ENCODE peak calls at places on chromosomes 13 and 19, in five cellular contexts. One of them, this sample, is unnamed.

GRCh38 chr13:26074706-26075105 is 22.9 kb upstream of the SHISA2 start:
- DNase-seq in NCI-H1092 treated with DMSO at 0.1 percent for 48 hours: no peak
- DNase-seq in activated CD4-positive, alpha-beta T cell treated with anti-CD3 and anti-CD28 coated beads, Interleukin-2, amount 50 U/mL, for 1 hour: no peak
- DNase-seq in tibial nerve: no peak
- DNase-seq in H54: no peak
- DNase-seq in this sample: no peak

GRCh38 chr19:41447732-41448332 is 4.9 kb downstream of the ERICH4 start:
- DNase-seq in activated CD4-positive, alpha-beta T cell treated with anti-CD3 and anti-CD28 coated beads, Interleukin-2, amount 50 U/mL, for 1 hour: no peak
- DNase-seq in NCI-H1092 treated with DMSO at 0.1 percent for 48 hours: no peak
- DNase-seq in H54: no peak
- DNase-seq in tibial nerve: no peak
- DNase-seq in this sample: no peak

GRCh38 chr19:14580623-14581237 is 2.2 kb upstream of the CLEC17A start:
- DNase-seq in tibial nerve: no peak
- DNase-seq in NCI-H1092 treated with DMSO at 0.1 percent for 48 hours: no peak
- DNase-seq in H54: no peak
- DNase-seq in activated CD4-positive, alpha-beta T cell treated with anti-CD3 and anti-CD28 coated beads, Interleukin-2, amount 50 U/mL, for 1 hour: no peak
- DNase-seq in this sample: no peak

GRCh38 chr19:18587561-18587960 is 1.0 kb upstream of the REX1BD start:
- DNase-seq in tibial nerve: no peak
- DNase-seq in H54: no peak
- DNase-seq in NCI-H1092 treated with DMSO at 0.1 percent for 48 hours: no peak
- DNase-seq in activated CD4-positive, alpha-beta T cell treated with anti-CD3 and anti-CD28 coated beads, Interleukin-2, amount 50 U/mL, for 1 hour: no peak
- DNase-seq in this sample: no peak

GRCh38 chr19:10533656-10534386 is 9.9 kb upstream of the ATG4D start:
- DNase-seq in activated CD4-positive, alpha-beta T cell treated with anti-CD3 and anti-CD28 coated beads, Interleukin-2, amount 50 U/mL, for 1 hour: no peak
- DNase-seq in H54: no peak
- DNase-seq in NCI-H1092 treated with DMSO at 0.1 percent for 48 hours: no peak
- DNase-seq in tibial nerve: no peak
- DNase-seq in this sample: no peak

GRCh38 chr13:29654807-29655547 is 59.5 kb upstream of the SLC7A1 start:
- DNase-seq in activated CD4-positive, alpha-beta T cell treated with anti-CD3 and anti-CD28 coated beads, Interleukin-2, amount 50 U/mL, for 1 hour: no peak
- DNase-seq in H54: no peak
- DNase-seq in tibial nerve: no peak
- DNase-seq in NCI-H1092 treated with DMSO at 0.1 percent for 48 hours: no peak
- DNase-seq in this sample: no peak

GRCh38 chr19:3932931-3933810 is at the start of gene NMRK2:
- DNase-seq in H54: no peak
- DNase-seq in NCI-H1092 treated with DMSO at 0.1 percent for 48 hours: no peak
- DNase-seq in tibial nerve: no peak
- DNase-seq in activated CD4-positive, alpha-beta T cell treated with anti-CD3 and anti-CD28 coated beads, Interleukin-2, amount 50 U/mL, for 1 hour: no peak
- DNase-seq in this sample: no peak

GRCh38 chr13:29428310-29428991 is 167.0 kb downstream of the SLC7A1 start:
- DNase-seq in tibial nerve: no peak
- DNase-seq in activated CD4-positive, alpha-beta T cell treated with anti-CD3 and anti-CD28 coated beads, Interleukin-2, amount 50 U/mL, for 1 hour: no peak
- DNase-seq in H54: no peak
- DNase-seq in NCI-H1092 treated with DMSO at 0.1 percent for 48 hours: no peak
- DNase-seq in this sample: no peak

GRCh38 chr13:112172641-112173171 is 105.8 kb downstream of the SOX1 start:
- DNase-seq in activated CD4-positive, alpha-beta T cell treated with anti-CD3 and anti-CD28 coated beads, Interleukin-2, amount 50 U/mL, for 1 hour: no peak
- DNase-seq in tibial nerve: no peak
- DNase-seq in H54: no peak
- DNase-seq in NCI-H1092 treated with DMSO at 0.1 percent for 48 hours: no peak
- DNase-seq in this sample: no peak

GRCh38 chr19:35524181-35524838 is 3.8 kb downstream of the SBSN start:
- DNase-seq in tibial nerve: no peak
- DNase-seq in NCI-H1092 treated with DMSO at 0.1 percent for 48 hours: no peak
- DNase-seq in H54: no peak
- DNase-seq in activated CD4-positive, alpha-beta T cell treated with anti-CD3 and anti-CD28 coated beads, Interleukin-2, amount 50 U/mL, for 1 hour: no peak
- DNase-seq in this sample: no peak

GRCh38 chr13:109362606-109363005 is 423.8 kb downstream of the IRS2 start:
- DNase-seq in NCI-H1092 treated with DMSO at 0.1 percent for 48 hours: no peak
- DNase-seq in tibial nerve: no peak
- DNase-seq in H54: no peak
- DNase-seq in activated CD4-positive, alpha-beta T cell treated with anti-CD3 and anti-CD28 coated beads, Interleukin-2, amount 50 U/mL, for 1 hour: no peak
- DNase-seq in this sample: no peak

GRCh38 chr19:15199652-15200574 is 882 bp downstream of the NOTCH3 start:
- DNase-seq in H54: peak
- DNase-seq in NCI-H1092 treated with DMSO at 0.1 percent for 48 hours: no peak
- DNase-seq in activated CD4-positive, alpha-beta T cell treated with anti-CD3 and anti-CD28 coated beads, Interleukin-2, amount 50 U/mL, for 1 hour: no peak
- DNase-seq in tibial nerve: no peak
- DNase-seq in this sample: no peak

GRCh38 chr13:36848228-36848982 is 29.4 kb downstream of the RFXAP start:
- DNase-seq in H54: no peak
- DNase-seq in activated CD4-positive, alpha-beta T cell treated with anti-CD3 and anti-CD28 coated beads, Interleukin-2, amount 50 U/mL, for 1 hour: no peak
- DNase-seq in NCI-H1092 treated with DMSO at 0.1 percent for 48 hours: no peak
- DNase-seq in tibial nerve: no peak
- DNase-seq in this sample: no peak

GRCh38 chr19:12330340-12330739 is 3.1 kb downstream of the ZNF563 start:
- DNase-seq in activated CD4-positive, alpha-beta T cell treated with anti-CD3 and anti-CD28 coated beads, Interleukin-2, amount 50 U/mL, for 1 hour: no peak
- DNase-seq in H54: no peak
- DNase-seq in tibial nerve: no peak
- DNase-seq in NCI-H1092 treated with DMSO at 0.1 percent for 48 hours: no peak
- DNase-seq in this sample: no peak

GRCh38 chr19:30450101-30450500 is 77.9 kb downstream of the ZNF536 start:
- DNase-seq in H54: no peak
- DNase-seq in NCI-H1092 treated with DMSO at 0.1 percent for 48 hours: no peak
- DNase-seq in tibial nerve: no peak
- DNase-seq in activated CD4-positive, alpha-beta T cell treated with anti-CD3 and anti-CD28 coated beads, Interleukin-2, amount 50 U/mL, for 1 hour: no peak
- DNase-seq in this sample: no peak

GRCh38 chr13:28671393-28671792 is 12.5 kb downstream of the POMP start:
- DNase-seq in tibial nerve: no peak
- DNase-seq in H54: no peak
- DNase-seq in activated CD4-positive, alpha-beta T cell treated with anti-CD3 and anti-CD28 coated beads, Interleukin-2, amount 50 U/mL, for 1 hour: no peak
- DNase-seq in NCI-H1092 treated with DMSO at 0.1 percent for 48 hours: no peak
- DNase-seq in this sample: no peak

GRCh38 chr13:27619711-27620376 is 485 bp downstream of the LNX2 start:
- DNase-seq in NCI-H1092 treated with DMSO at 0.1 percent for 48 hours: peak
- DNase-seq in H54: no peak
- DNase-seq in activated CD4-positive, alpha-beta T cell treated with anti-CD3 and anti-CD28 coated beads, Interleukin-2, amount 50 U/mL, for 1 hour: peak
- DNase-seq in tibial nerve: no peak
- DNase-seq in this sample: no peak

GRCh38 chr13:32142956-32143375 is 111.4 kb downstream of the FRY start:
- DNase-seq in NCI-H1092 treated with DMSO at 0.1 percent for 48 hours: no peak
- DNase-seq in activated CD4-positive, alpha-beta T cell treated with anti-CD3 and anti-CD28 coated beads, Interleukin-2, amount 50 U/mL, for 1 hour: no peak
- DNase-seq in H54: no peak
- DNase-seq in tibial nerve: no peak
- DNase-seq in this sample: no peak

GRCh38 chr19:15448778-15449619 is 757 bp downstream of the WIZ start:
- DNase-seq in tibial nerve: no peak
- DNase-seq in activated CD4-positive, alpha-beta T cell treated with anti-CD3 and anti-CD28 coated beads, Interleukin-2, amount 50 U/mL, for 1 hour: peak
- DNase-seq in NCI-H1092 treated with DMSO at 0.1 percent for 48 hours: no peak
- DNase-seq in H54: no peak
- DNase-seq in this sample: no peak

GRCh38 chr19:16025108-16026101 is 50.9 kb upstream of the TPM4 start:
- DNase-seq in H54: peak
- DNase-seq in tibial nerve: no peak
- DNase-seq in NCI-H1092 treated with DMSO at 0.1 percent for 48 hours: no peak
- DNase-seq in activated CD4-positive, alpha-beta T cell treated with anti-CD3 and anti-CD28 coated beads, Interleukin-2, amount 50 U/mL, for 1 hour: no peak
- DNase-seq in this sample: no peak

GRCh38 chr19:34189199-34189916 is 17.1 kb downstream of the LSM14A start:
- DNase-seq in NCI-H1092 treated with DMSO at 0.1 percent for 48 hours: no peak
- DNase-seq in activated CD4-positive, alpha-beta T cell treated with anti-CD3 and anti-CD28 coated beads, Interleukin-2, amount 50 U/mL, for 1 hour: no peak
- DNase-seq in H54: no peak
- DNase-seq in tibial nerve: no peak
- DNase-seq in this sample: no peak

GRCh38 chr13:48545608-48546007 is 12.7 kb upstream of the RCBTB2 start:
- DNase-seq in activated CD4-positive, alpha-beta T cell treated with anti-CD3 and anti-CD28 coated beads, Interleukin-2, amount 50 U/mL, for 1 hour: no peak
- DNase-seq in H54: no peak
- DNase-seq in tibial nerve: no peak
- DNase-seq in NCI-H1092 treated with DMSO at 0.1 percent for 48 hours: no peak
- DNase-seq in this sample: no peak

GRCh38 chr19:43847884-43848283 is 20.8 kb downstream of the ZNF283 start:
- DNase-seq in tibial nerve: no peak
- DNase-seq in NCI-H1092 treated with DMSO at 0.1 percent for 48 hours: no peak
- DNase-seq in H54: no peak
- DNase-seq in activated CD4-positive, alpha-beta T cell treated with anti-CD3 and anti-CD28 coated beads, Interleukin-2, amount 50 U/mL, for 1 hour: no peak
- DNase-seq in this sample: no peak

GRCh38 chr19:46787331-46788100 is 878 bp downstream of the SLC1A5 start:
- DNase-seq in activated CD4-positive, alpha-beta T cell treated with anti-CD3 and anti-CD28 coated beads, Interleukin-2, amount 50 U/mL, for 1 hour: peak
- DNase-seq in H54: no peak
- DNase-seq in NCI-H1092 treated with DMSO at 0.1 percent for 48 hours: peak
- DNase-seq in tibial nerve: peak
- DNase-seq in this sample: no peak

GRCh38 chr19:58434217-58434616 is 5.7 kb downstream of the ZNF132 start:
- DNase-seq in tibial nerve: no peak
- DNase-seq in NCI-H1092 treated with DMSO at 0.1 percent for 48 hours: no peak
- DNase-seq in H54: no peak
- DNase-seq in activated CD4-positive, alpha-beta T cell treated with anti-CD3 and anti-CD28 coated beads, Interleukin-2, amount 50 U/mL, for 1 hour: no peak
- DNase-seq in this sample: no peak

GRCh38 chr13:114049026-114049425 is 75.2 kb upstream of the C13orf46 start:
- DNase-seq in H54: no peak
- DNase-seq in activated CD4-positive, alpha-beta T cell treated with anti-CD3 and anti-CD28 coated beads, Interleukin-2, amount 50 U/mL, for 1 hour: peak
- DNase-seq in NCI-H1092 treated with DMSO at 0.1 percent for 48 hours: no peak
- DNase-seq in tibial nerve: no peak
- DNase-seq in this sample: no peak

GRCh38 chr13:74090397-74090796 is 43.8 kb downstream of the KLF12 start:
- DNase-seq in NCI-H1092 treated with DMSO at 0.1 percent for 48 hours: no peak
- DNase-seq in H54: no peak
- DNase-seq in activated CD4-positive, alpha-beta T cell treated with anti-CD3 and anti-CD28 coated beads, Interleukin-2, amount 50 U/mL, for 1 hour: no peak
- DNase-seq in tibial nerve: no peak
- DNase-seq in this sample: no peak

GRCh38 chr19:13366529-13367143 is 139.6 kb downstream of the CACNA1A start:
- DNase-seq in NCI-H1092 treated with DMSO at 0.1 percent for 48 hours: no peak
- DNase-seq in tibial nerve: no peak
- DNase-seq in activated CD4-positive, alpha-beta T cell treated with anti-CD3 and anti-CD28 coated beads, Interleukin-2, amount 50 U/mL, for 1 hour: no peak
- DNase-seq in H54: peak
- DNase-seq in this sample: no peak

GRCh38 chr19:2549701-2550191 is 73.8 kb downstream of the GADD45B start:
- DNase-seq in activated CD4-positive, alpha-beta T cell treated with anti-CD3 and anti-CD28 coated beads, Interleukin-2, amount 50 U/mL, for 1 hour: no peak
- DNase-seq in tibial nerve: peak
- DNase-seq in H54: no peak
- DNase-seq in NCI-H1092 treated with DMSO at 0.1 percent for 48 hours: no peak
- DNase-seq in this sample: no peak

GRCh38 chr13:23654111-23655110 is 84.2 kb downstream of the TNFRSF19 start:
- DNase-seq in tibial nerve: no peak
- DNase-seq in NCI-H1092 treated with DMSO at 0.1 percent for 48 hours: no peak
- DNase-seq in activated CD4-positive, alpha-beta T cell treated with anti-CD3 and anti-CD28 coated beads, Interleukin-2, amount 50 U/mL, for 1 hour: no peak
- DNase-seq in H54: no peak
- DNase-seq in this sample: no peak

GRCh38 chr13:34064456-34065205 is 246.7 kb downstream of the RFC3 start:
- DNase-seq in tibial nerve: no peak
- DNase-seq in NCI-H1092 treated with DMSO at 0.1 percent for 48 hours: no peak
- DNase-seq in H54: no peak
- DNase-seq in activated CD4-positive, alpha-beta T cell treated with anti-CD3 and anti-CD28 coated beads, Interleukin-2, amount 50 U/mL, for 1 hour: no peak
- DNase-seq in this sample: no peak

GRCh38 chr19:13881692-13882418 is 4.9 kb downstream of the NANOS3 start:
- DNase-seq in NCI-H1092 treated with DMSO at 0.1 percent for 48 hours: no peak
- DNase-seq in activated CD4-positive, alpha-beta T cell treated with anti-CD3 and anti-CD28 coated beads, Interleukin-2, amount 50 U/mL, for 1 hour: no peak
- DNase-seq in H54: no peak
- DNase-seq in tibial nerve: no peak
- DNase-seq in this sample: no peak

GRCh38 chr19:41144403-41144802 is 30.2 kb downstream of the CYP2F1 start:
- DNase-seq in activated CD4-positive, alpha-beta T cell treated with anti-CD3 and anti-CD28 coated beads, Interleukin-2, amount 50 U/mL, for 1 hour: peak
- DNase-seq in NCI-H1092 treated with DMSO at 0.1 percent for 48 hours: peak
- DNase-seq in H54: peak
- DNase-seq in tibial nerve: peak
- DNase-seq in this sample: peak

GRCh38 chr19:17553256-17553655 is 2.2 kb upstream of the COLGALT1 start:
- DNase-seq in tibial nerve: peak
- DNase-seq in activated CD4-positive, alpha-beta T cell treated with anti-CD3 and anti-CD28 coated beads, Interleukin-2, amount 50 U/mL, for 1 hour: no peak
- DNase-seq in H54: no peak
- DNase-seq in NCI-H1092 treated with DMSO at 0.1 percent for 48 hours: peak
- DNase-seq in this sample: no peak